ENCODE peak calls at places on chromosomes 2 and 18, in five cellular contexts. One of them, this sample, is unnamed.

GRCh38 chr2:186068154-186068826 is 329.7 kb downstream of the FSIP2 start:
- DNase-seq in CD4-positive, CD25-positive, alpha-beta regulatory T cell: no peak
- DNase-seq in GM23248: no peak
- DNase-seq in endothelial cell: no peak
- DNase-seq in fibroblast of lung: peak; percentile 12
- DNase-seq in this sample: no peak

GRCh38 chr2:36277146-36277808 is 78.3 kb upstream of the CRIM1 start:
- DNase-seq in fibroblast of lung: peak; percentile 96
- DNase-seq in endothelial cell: no peak
- DNase-seq in GM23248: peak; percentile 85
- DNase-seq in CD4-positive, CD25-positive, alpha-beta regulatory T cell: peak; percentile 5
- DNase-seq in this sample: no peak

GRCh38 chr2:224666951-224667553 is 49.1 kb downstream of the CCDC195 start:
- DNase-seq in fibroblast of lung: no peak
- DNase-seq in GM23248: no peak
- DNase-seq in endothelial cell: no peak
- DNase-seq in CD4-positive, CD25-positive, alpha-beta regulatory T cell: no peak
- DNase-seq in this sample: no peak

GRCh38 chr18:26771524-26771923 is 94.0 kb downstream of the AQP4 start:
- DNase-seq in GM23248: peak; percentile 44
- DNase-seq in CD4-positive, CD25-positive, alpha-beta regulatory T cell: no peak
- DNase-seq in fibroblast of lung: no peak
- DNase-seq in endothelial cell: peak; percentile 28
- DNase-seq in this sample: no peak

GRCh38 chr2:210620456-210620855 is 64.1 kb downstream of the CPS1 start:
- DNase-seq in GM23248: peak; percentile 16
- DNase-seq in endothelial cell: no peak
- DNase-seq in fibroblast of lung: peak; percentile 21
- DNase-seq in CD4-positive, CD25-positive, alpha-beta regulatory T cell: no peak
- DNase-seq in this sample: no peak

GRCh38 chr2:79578952-79579351 is 66.1 kb downstream of the CTNNA2 start:
- DNase-seq in endothelial cell: no peak
- DNase-seq in fibroblast of lung: no peak
- DNase-seq in CD4-positive, CD25-positive, alpha-beta regulatory T cell: no peak
- DNase-seq in GM23248: no peak
- DNase-seq in this sample: no peak

GRCh38 chr2:190641469-190641868 is 7.4 kb upstream of the NAB1 start:
- DNase-seq in GM23248: no peak
- DNase-seq in CD4-positive, CD25-positive, alpha-beta regulatory T cell: no peak
- DNase-seq in fibroblast of lung: peak; percentile 73
- DNase-seq in endothelial cell: no peak
- DNase-seq in this sample: no peak

GRCh38 chr2:20366672-20367116 is 16.1 kb upstream of the PUM2 start:
- DNase-seq in fibroblast of lung: no peak
- DNase-seq in GM23248: peak; percentile 66
- DNase-seq in CD4-positive, CD25-positive, alpha-beta regulatory T cell: no peak
- DNase-seq in endothelial cell: no peak
- DNase-seq in this sample: no peak

GRCh38 chr2:75277111-75277510 is 77.8 kb upstream of the TACR1 start:
- DNase-seq in endothelial cell: no peak
- DNase-seq in GM23248: peak; percentile 78
- DNase-seq in CD4-positive, CD25-positive, alpha-beta regulatory T cell: no peak
- DNase-seq in fibroblast of lung: peak; percentile 77
- DNase-seq in this sample: no peak

GRCh38 chr2:56741601-56742102 is 557.9 kb downstream of the CCDC85A start:
- DNase-seq in fibroblast of lung: peak; percentile 97
- DNase-seq in endothelial cell: no peak
- DNase-seq in GM23248: peak; percentile 96
- DNase-seq in CD4-positive, CD25-positive, alpha-beta regulatory T cell: no peak
- DNase-seq in this sample: no peak

GRCh38 chr2:214649440-214650205 is 159.9 kb downstream of the BARD1 start:
- DNase-seq in fibroblast of lung: peak; percentile 81
- DNase-seq in endothelial cell: no peak
- DNase-seq in GM23248: peak; percentile 81
- DNase-seq in CD4-positive, CD25-positive, alpha-beta regulatory T cell: no peak
- DNase-seq in this sample: no peak

GRCh38 chr2:35454966-35455638 is 900.5 kb upstream of the CRIM1 start:
- DNase-seq in endothelial cell: no peak
- DNase-seq in CD4-positive, CD25-positive, alpha-beta regulatory T cell: no peak
- DNase-seq in fibroblast of lung: peak; percentile 42
- DNase-seq in GM23248: peak; percentile 4
- DNase-seq in this sample: no peak

GRCh38 chr2:3754280-3754679 is 50.9 kb downstream of the DCDC2C start:
- DNase-seq in CD4-positive, CD25-positive, alpha-beta regulatory T cell: no peak
- DNase-seq in GM23248: no peak
- DNase-seq in endothelial cell: peak; percentile 28
- DNase-seq in fibroblast of lung: no peak
- DNase-seq in this sample: no peak

GRCh38 chr2:170180031-170180566 is 2.2 kb downstream of the MYO3B start:
- DNase-seq in GM23248: no peak
- DNase-seq in CD4-positive, CD25-positive, alpha-beta regulatory T cell: no peak
- DNase-seq in fibroblast of lung: no peak
- DNase-seq in endothelial cell: no peak
- DNase-seq in this sample: no peak

GRCh38 chr2:200026838-200027237 is 71.5 kb downstream of the MAIP1 start:
- DNase-seq in endothelial cell: no peak
- DNase-seq in CD4-positive, CD25-positive, alpha-beta regulatory T cell: no peak
- DNase-seq in fibroblast of lung: no peak
- DNase-seq in GM23248: peak; percentile 40
- DNase-seq in this sample: no peak

GRCh38 chr18:9091066-9091476 is 11.4 kb upstream of the NDUFV2 start:
- DNase-seq in endothelial cell: no peak
- DNase-seq in fibroblast of lung: no peak
- DNase-seq in GM23248: no peak
- DNase-seq in CD4-positive, CD25-positive, alpha-beta regulatory T cell: peak; percentile 93
- DNase-seq in this sample: peak; percentile 85

GRCh38 chr18:217532-218334 is 50.1 kb downstream of the THOC1 start:
- DNase-seq in GM23248: no peak
- DNase-seq in fibroblast of lung: no peak
- DNase-seq in endothelial cell: no peak
- DNase-seq in CD4-positive, CD25-positive, alpha-beta regulatory T cell: no peak
- DNase-seq in this sample: no peak

GRCh38 chr18:69326094-69326493 is 74.6 kb upstream of the DOK6 start:
- DNase-seq in CD4-positive, CD25-positive, alpha-beta regulatory T cell: no peak
- DNase-seq in fibroblast of lung: no peak
- DNase-seq in GM23248: peak; percentile 5
- DNase-seq in endothelial cell: no peak
- DNase-seq in this sample: no peak

GRCh38 chr2:890791-891190 is 59.9 kb upstream of the SNTG2 start:
- DNase-seq in fibroblast of lung: no peak
- DNase-seq in endothelial cell: no peak
- DNase-seq in GM23248: peak; percentile 85
- DNase-seq in CD4-positive, CD25-positive, alpha-beta regulatory T cell: no peak
- DNase-seq in this sample: no peak

GRCh38 chr2:128358941-128359731 is 40.5 kb upstream of the HS6ST1 start:
- DNase-seq in CD4-positive, CD25-positive, alpha-beta regulatory T cell: no peak
- DNase-seq in fibroblast of lung: no peak
- DNase-seq in GM23248: no peak
- DNase-seq in endothelial cell: no peak
- DNase-seq in this sample: no peak

GRCh38 chr2:128350736-128351135 is 32.1 kb upstream of the HS6ST1 start:
- DNase-seq in GM23248: no peak
- DNase-seq in endothelial cell: no peak
- DNase-seq in CD4-positive, CD25-positive, alpha-beta regulatory T cell: no peak
- DNase-seq in fibroblast of lung: no peak
- DNase-seq in this sample: no peak